ENCODE peak calls at places on chromosomes 6 and 20, in five cellular contexts. K is GM23338, G is mammary epithelial cell, R is H9, W is IMR-90. Q is an unnamed sample.

GRCh38 chr6:125787791-125788190 is 3.0 kb upstream of the NCOA7 start:
- DNase-seq in K (no peak), G (no peak), R (no peak), W (peak), Q (peak)

GRCh38 chr6:147390909-147391536 is 117.5 kb upstream of the SAMD5 start:
- DNase-seq in W (peak), K (peak), G (no peak), R (no peak), Q (peak)

GRCh38 chr20:10111144-10111771 is 76.5 kb downstream of the ANKEF1 start:
- DNase-seq in K (no peak), W (no peak), R (no peak), G (no peak), Q (peak)

GRCh38 chr6:79971195-79971594 is 23.8 kb upstream of the ELOVL4 start:
- DNase-seq in G (no peak), K (no peak), W (no peak), R (no peak), Q (no peak)

GRCh38 chr6:130945401-130945919 is 117.6 kb downstream of the EPB41L2 start:
- DNase-seq in G (peak), W (peak), R (no peak), K (peak), Q (no peak)

GRCh38 chr20:22866757-22867425 is 168.2 kb upstream of the SSTR4 start:
- DNase-seq in R (no peak), G (no peak), K (no peak), W (no peak), Q (no peak)

GRCh38 chr6:136609878-136610706 is 59.9 kb upstream of the MAP7 start:
- DNase-seq in R (peak), K (peak), W (peak), G (peak), Q (peak)

GRCh38 chr6:61134028-61134427 is 1152.0 kb downstream of the KHDRBS2 start:
- DNase-seq in G (no peak), W (no peak), K (no peak), R (no peak), Q (no peak)

GRCh38 chr20:13510837-13511488 is 127.8 kb downstream of the TASP1 start:
- DNase-seq in K (no peak), R (no peak), G (no peak), W (no peak), Q (no peak)

GRCh38 chr6:136959471-136959891 is 37.4 kb downstream of the SLC35D3 start:
- DNase-seq in R (peak), W (no peak), K (peak), G (no peak), Q (peak)

GRCh38 chr6:127515234-127515793 is 3.8 kb downstream of the MTCL3 start:
- DNase-seq in G (peak), K (peak), R (peak), W (no peak), Q (peak)

GRCh38 chr20:24910461-24910860 is 38.6 kb upstream of the CST7 start:
- DNase-seq in G (no peak), W (no peak), K (no peak), R (no peak), Q (no peak)

GRCh38 chr20:39874049-39874893 is 814.8 kb downstream of the MAFB start:
- DNase-seq in G (peak), K (peak), R (peak), W (peak), Q (peak)

GRCh38 chr6:33185654-33186187 is 6.5 kb downstream of the COL11A2 start:
- DNase-seq in K (no peak), G (no peak), R (no peak), W (no peak), Q (no peak)

GRCh38 chr6:154071711-154072110 is 32.7 kb downstream of the OPRM1 start:
- DNase-seq in K (no peak), W (no peak), G (no peak), R (no peak), Q (no peak)

GRCh38 chr6:111482236-111482958 is 621 bp downstream of the REV3L start:
- DNase-seq in W (peak), K (peak), G (peak), R (no peak), Q (peak)

GRCh38 chr6:160891690-160892089 is 99.9 kb upstream of the MAP3K4 start:
- DNase-seq in K (no peak), R (no peak), W (no peak), G (no peak), Q (no peak)
- H3K4me2 ChIP-seq in K (no peak), R (no peak), W (no peak), G (no peak), Q (no peak)

DNA sequence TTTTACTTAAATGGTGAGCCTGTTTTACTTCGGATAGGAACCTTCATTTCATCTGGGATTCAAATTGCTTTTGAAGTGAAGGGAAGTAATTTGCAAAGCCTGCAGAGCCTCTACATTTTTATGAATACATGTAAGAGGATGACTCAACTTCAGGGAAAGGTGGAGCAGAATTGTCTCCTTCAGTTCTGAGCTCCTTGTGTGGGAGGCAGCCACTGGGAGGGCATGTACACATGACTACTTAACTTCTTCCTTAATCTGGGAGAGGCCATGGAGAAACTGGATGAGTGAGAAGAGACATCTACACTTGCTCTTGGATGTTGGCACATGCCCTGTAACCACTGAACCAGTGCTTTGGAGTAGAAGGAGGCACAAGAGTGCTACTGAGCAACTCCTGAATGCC is 145.1 kb upstream of the NRSN1 start:
- DNase-seq in K (no peak), W (no peak), G (no peak), R (no peak), Q (no peak)
- H3K27ac ChIP-seq in K (no peak), W (no peak), G (no peak), R (no peak), Q (no peak)

GRCh38 chr20:44597516-44597915 is 15.1 kb downstream of the PKIG start:
- DNase-seq in K (no peak), G (no peak), W (no peak), R (no peak), Q (no peak)
- H3K4me2 ChIP-seq in K (peak), G (no peak), W (no peak), R (no peak), Q (no peak)

GRCh38 chr6:107657755-107658461 is 166.2 kb downstream of the SCML4 start:
- DNase-seq in G (no peak), K (peak), R (peak), W (peak), Q (peak)
- H3K27ac ChIP-seq in G (no peak), K (no peak), R (no peak), W (peak), Q (peak)

GRCh38 chr6:4974962-4975361 is 28.9 kb downstream of the RPP40 start:
- DNase-seq in R (no peak), K (no peak), G (no peak), W (no peak), Q (no peak)

GRCh38 chr6:4971851-4972250 is 32.0 kb downstream of the RPP40 start:
- DNase-seq in G (no peak), W (no peak), K (no peak), R (no peak), Q (no peak)

GRCh38 chr6:4973415-4973814 is 30.4 kb downstream of the RPP40 start:
- DNase-seq in W (no peak), K (no peak), R (no peak), G (no peak), Q (no peak)

GRCh38 chr6:4972438-4972837 is 31.4 kb downstream of the RPP40 start:
- DNase-seq in W (no peak), R (no peak), K (no peak), G (no peak), Q (no peak)

GRCh38 chr6:4973972-4974885 is 29.6 kb downstream of the RPP40 start:
- DNase-seq in K (peak), G (no peak), W (peak), R (peak), Q (peak)
- H3K4me2 ChIP-seq in K (peak), G (no peak), W (no peak), R (no peak), Q (peak)

GRCh38 chr20:64052326-64052722 is 2.9 kb upstream of the SOX18 start:
- DNase-seq in R (no peak), K (no peak), G (no peak), W (no peak), Q (no peak)
- H3K27ac ChIP-seq in R (no peak), K (no peak), G (no peak), W (no peak), Q (no peak)

DNA sequence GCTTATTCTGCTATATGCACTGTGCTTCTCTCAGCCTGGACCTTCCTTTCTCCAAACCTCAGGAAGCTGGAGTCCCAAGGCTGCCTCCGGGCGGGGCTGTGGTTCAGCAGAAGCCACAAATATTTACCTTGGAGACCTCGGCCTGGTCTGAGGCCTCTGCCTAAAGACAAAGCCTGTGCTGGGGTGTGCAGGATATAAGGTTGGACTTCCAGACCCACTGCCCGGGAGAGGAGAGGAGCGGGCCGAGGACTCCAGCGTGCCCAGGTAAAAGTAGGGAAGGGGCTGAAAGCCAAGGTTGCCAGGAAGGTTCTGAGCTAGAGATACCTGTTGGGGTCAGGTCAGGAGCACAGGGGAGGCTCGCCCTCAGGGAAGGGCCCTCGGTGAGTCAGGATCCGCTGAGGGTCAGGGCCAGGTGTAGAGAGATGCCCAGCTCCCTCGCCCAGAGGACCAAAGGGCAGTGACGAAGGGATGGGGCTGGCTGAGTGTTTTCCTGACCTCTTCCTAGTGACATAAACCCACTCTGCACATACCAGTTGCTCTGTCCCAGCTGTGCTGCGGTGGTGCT is at the start of gene BPIFB1:
- DNase-seq in G (peak), W (no peak), K (no peak), R (peak), Q (no peak)
- H3K4me2 ChIP-seq in G (no peak), W (no peak), K (no peak), R (no peak), Q (no peak)

GRCh38 chr6:158377866-158378265 is 65.6 kb downstream of the TULP4 start:
- DNase-seq in G (peak), W (peak), K (no peak), R (no peak), Q (peak)
- H3K27ac ChIP-seq in G (peak), W (peak), K (no peak), R (no peak), Q (peak)

Q was measured in hepatocyte.